ENCODE peak calls at places on chromosomes 2 and 18, in seven cellular contexts. One of them, this sample, is unnamed.

GRCh38 chr18:3246636-3247242 is 862 bp upstream of the MYL12A start:
- DNase-seq in HTR-8/SVneo: no peak
- DNase-seq in right cardiac atrium: peak; percentile 68
- DNase-seq in NCI-H510A: no peak
- DNase-seq in HuH-7: no peak
- DNase-seq in fibroblast of pulmonary artery: peak; percentile 30
- DNase-seq in left ventricle myocardium inferior: no peak
- DNase-seq in this sample: no peak

GRCh38 chr2:233061007-233061590 is 957 bp downstream of the INPP5D start:
- DNase-seq in HuH-7: no peak
- DNase-seq in right cardiac atrium: no peak
- DNase-seq in HTR-8/SVneo: no peak
- DNase-seq in left ventricle myocardium inferior: no peak
- DNase-seq in fibroblast of pulmonary artery: no peak
- DNase-seq in NCI-H510A: no peak
- DNase-seq in this sample: no peak

GRCh38 chr2:99975386-99975785 is 167.0 kb downstream of the AFF3 start:
- DNase-seq in HuH-7: no peak
- DNase-seq in NCI-H510A: no peak
- DNase-seq in HTR-8/SVneo: no peak
- DNase-seq in right cardiac atrium: no peak
- DNase-seq in left ventricle myocardium inferior: no peak
- DNase-seq in fibroblast of pulmonary artery: peak; percentile 8
- DNase-seq in this sample: no peak

GRCh38 chr2:48356701-48357322 is 173.1 kb upstream of the STON1 start:
- DNase-seq in HuH-7: no peak
- DNase-seq in right cardiac atrium: no peak
- DNase-seq in HTR-8/SVneo: peak; percentile 20
- DNase-seq in NCI-H510A: no peak
- DNase-seq in left ventricle myocardium inferior: no peak
- DNase-seq in fibroblast of pulmonary artery: peak; percentile 78
- DNase-seq in this sample: no peak

GRCh38 chr18:44651453-44651852 is 29.2 kb upstream of the SETBP1 start:
- DNase-seq in NCI-H510A: no peak
- DNase-seq in HuH-7: peak; percentile 6
- DNase-seq in fibroblast of pulmonary artery: peak; percentile 92
- DNase-seq in left ventricle myocardium inferior: no peak
- DNase-seq in right cardiac atrium: peak; percentile 59
- DNase-seq in HTR-8/SVneo: peak; percentile 3
- DNase-seq in this sample: no peak

GRCh38 chr2:236712304-236712703 is 142.7 kb downstream of the ACKR3 start:
- DNase-seq in HTR-8/SVneo: no peak
- DNase-seq in HuH-7: no peak
- DNase-seq in left ventricle myocardium inferior: no peak
- DNase-seq in NCI-H510A: no peak
- DNase-seq in fibroblast of pulmonary artery: peak; percentile 19
- DNase-seq in right cardiac atrium: no peak
- DNase-seq in this sample: no peak

GRCh38 chr2:3354986-3355385 is 22.6 kb downstream of the EIPR1 start:
- DNase-seq in NCI-H510A: peak; percentile 48
- DNase-seq in right cardiac atrium: no peak
- DNase-seq in left ventricle myocardium inferior: no peak
- DNase-seq in HTR-8/SVneo: no peak
- DNase-seq in fibroblast of pulmonary artery: no peak
- DNase-seq in HuH-7: no peak
- DNase-seq in this sample: no peak

GRCh38 chr2:233811087-233811486 is 33.0 kb downstream of the MROH2A start:
- DNase-seq in HuH-7: no peak
- DNase-seq in right cardiac atrium: no peak
- DNase-seq in HTR-8/SVneo: no peak
- DNase-seq in NCI-H510A: no peak
- DNase-seq in left ventricle myocardium inferior: no peak
- DNase-seq in fibroblast of pulmonary artery: no peak
- DNase-seq in this sample: no peak

GRCh38 chr2:47145466-47145865 is 9.6 kb downstream of the STPG4 start:
- DNase-seq in HuH-7: no peak
- DNase-seq in left ventricle myocardium inferior: no peak
- DNase-seq in right cardiac atrium: no peak
- DNase-seq in fibroblast of pulmonary artery: no peak
- DNase-seq in HTR-8/SVneo: no peak
- DNase-seq in NCI-H510A: no peak
- DNase-seq in this sample: no peak

GRCh38 chr18:51531496-51531895 is 334.0 kb upstream of the MEX3C start:
- DNase-seq in HTR-8/SVneo: no peak
- DNase-seq in HuH-7: no peak
- DNase-seq in left ventricle myocardium inferior: no peak
- DNase-seq in right cardiac atrium: no peak
- DNase-seq in NCI-H510A: no peak
- DNase-seq in fibroblast of pulmonary artery: no peak
- DNase-seq in this sample: no peak

GRCh38 chr2:34851804-34852203 is 1252.7 kb upstream of the FAM98A start:
- DNase-seq in HuH-7: no peak
- DNase-seq in right cardiac atrium: no peak
- DNase-seq in left ventricle myocardium inferior: no peak
- DNase-seq in NCI-H510A: no peak
- DNase-seq in fibroblast of pulmonary artery: no peak
- DNase-seq in HTR-8/SVneo: no peak
- DNase-seq in this sample: no peak

GRCh38 chr18:44693030-44693784 is 12.5 kb downstream of the SETBP1 start:
- DNase-seq in HTR-8/SVneo: no peak
- DNase-seq in left ventricle myocardium inferior: no peak
- DNase-seq in right cardiac atrium: no peak
- DNase-seq in fibroblast of pulmonary artery: no peak
- DNase-seq in HuH-7: no peak
- DNase-seq in NCI-H510A: no peak
- DNase-seq in this sample: no peak

GRCh38 chr2:45712538-45712937 is 61.1 kb downstream of the PRKCE start:
- DNase-seq in HTR-8/SVneo: no peak
- DNase-seq in left ventricle myocardium inferior: no peak
- DNase-seq in fibroblast of pulmonary artery: no peak
- DNase-seq in HuH-7: no peak
- DNase-seq in right cardiac atrium: no peak
- DNase-seq in NCI-H510A: no peak
- DNase-seq in this sample: no peak

GRCh38 chr2:44362207-44363015 is 664 bp downstream of the CAMKMT start:
- DNase-seq in right cardiac atrium: peak; percentile 70
- DNase-seq in NCI-H510A: no peak
- DNase-seq in HTR-8/SVneo: peak; percentile 40
- DNase-seq in HuH-7: peak; percentile 15
- DNase-seq in fibroblast of pulmonary artery: peak; percentile 55
- DNase-seq in left ventricle myocardium inferior: peak; percentile 20
- DNase-seq in this sample: no peak

GRCh38 chr2:215138466-215138865 is at the start of gene ABCA12:
- DNase-seq in HuH-7: no peak
- DNase-seq in HTR-8/SVneo: no peak
- DNase-seq in left ventricle myocardium inferior: no peak
- DNase-seq in fibroblast of pulmonary artery: no peak
- DNase-seq in NCI-H510A: no peak
- DNase-seq in right cardiac atrium: no peak
- DNase-seq in this sample: no peak

GRCh38 chr2:237390235-237390634 is 23.7 kb downstream of the COL6A3 start:
- DNase-seq in NCI-H510A: no peak
- DNase-seq in HTR-8/SVneo: no peak
- DNase-seq in HuH-7: no peak
- DNase-seq in fibroblast of pulmonary artery: no peak
- DNase-seq in left ventricle myocardium inferior: no peak
- DNase-seq in right cardiac atrium: no peak
- DNase-seq in this sample: no peak

GRCh38 chr2:8595428-8595805 is 86.4 kb upstream of the ID2 start:
- DNase-seq in left ventricle myocardium inferior: no peak
- DNase-seq in fibroblast of pulmonary artery: no peak
- DNase-seq in right cardiac atrium: peak; percentile 68
- DNase-seq in HuH-7: no peak
- DNase-seq in HTR-8/SVneo: no peak
- DNase-seq in NCI-H510A: no peak
- DNase-seq in this sample: no peak

GRCh38 chr2:223654384-223654915 is 52.3 kb upstream of the SCG2 start:
- DNase-seq in right cardiac atrium: no peak
- DNase-seq in left ventricle myocardium inferior: no peak
- DNase-seq in HuH-7: no peak
- DNase-seq in HTR-8/SVneo: no peak
- DNase-seq in fibroblast of pulmonary artery: peak; percentile 76
- DNase-seq in NCI-H510A: no peak
- DNase-seq in this sample: no peak

GRCh38 chr2:111028720-111029119 is 92.0 kb upstream of the BCL2L11 start:
- DNase-seq in right cardiac atrium: no peak
- DNase-seq in left ventricle myocardium inferior: no peak
- DNase-seq in fibroblast of pulmonary artery: peak; percentile 15
- DNase-seq in NCI-H510A: no peak
- DNase-seq in HuH-7: no peak
- DNase-seq in HTR-8/SVneo: no peak
- DNase-seq in this sample: peak; percentile 36

GRCh38 chr2:228681426-228681825 is 499.9 kb upstream of the SPHKAP start:
- DNase-seq in HTR-8/SVneo: no peak
- DNase-seq in left ventricle myocardium inferior: no peak
- DNase-seq in right cardiac atrium: no peak
- DNase-seq in HuH-7: no peak
- DNase-seq in NCI-H510A: no peak
- DNase-seq in fibroblast of pulmonary artery: peak; percentile 76
- DNase-seq in this sample: no peak

GRCh38 chr2:45506756-45507155 is 104.3 kb downstream of the SRBD1 start:
- DNase-seq in HTR-8/SVneo: no peak
- DNase-seq in fibroblast of pulmonary artery: no peak
- DNase-seq in HuH-7: no peak
- DNase-seq in right cardiac atrium: no peak
- DNase-seq in left ventricle myocardium inferior: no peak
- DNase-seq in NCI-H510A: no peak
- DNase-seq in this sample: no peak

GRCh38 chr2:206614825-206615224 is 27.5 kb upstream of the FAM237A start:
- DNase-seq in HuH-7: no peak
- DNase-seq in right cardiac atrium: no peak
- DNase-seq in fibroblast of pulmonary artery: peak; percentile 14
- DNase-seq in NCI-H510A: no peak
- DNase-seq in HTR-8/SVneo: peak; percentile 48
- DNase-seq in left ventricle myocardium inferior: no peak
- DNase-seq in this sample: no peak

GRCh38 chr2:218430721-218431120 is 11.8 kb downstream of the VIL1 start:
- DNase-seq in NCI-H510A: no peak
- DNase-seq in HTR-8/SVneo: no peak
- DNase-seq in right cardiac atrium: no peak
- DNase-seq in HuH-7: no peak
- DNase-seq in left ventricle myocardium inferior: no peak
- DNase-seq in fibroblast of pulmonary artery: no peak
- DNase-seq in this sample: no peak

GRCh38 chr18:10235553-10235952 is 218.9 kb upstream of the APCDD1 start:
- DNase-seq in HTR-8/SVneo: no peak
- DNase-seq in NCI-H510A: no peak
- DNase-seq in right cardiac atrium: no peak
- DNase-seq in fibroblast of pulmonary artery: no peak
- DNase-seq in HuH-7: no peak
- DNase-seq in left ventricle myocardium inferior: no peak
- DNase-seq in this sample: no peak

This sample was measured in H1.